ENCODE peak calls at places on chromosomes 4 and X, in four cellular contexts. E is ovary; Z is coronary artery; R is CD8-positive, alpha-beta memory T cell. D is an unnamed sample.

GRCh38 chrX:108088511-108088910 is 2.8 kb downstream of the PSMD10 start:
- DNase-seq in E (no peak), Z (no peak), R (no peak), D (no peak)

GRCh38 chr4:147596976-147597375 is 20.2 kb upstream of the TMEM184C start:
- DNase-seq in E (no peak), Z (no peak), R (no peak), D (peak)

GRCh38 chr4:15147709-15148651 is 145.7 kb downstream of the CPEB2 start:
- DNase-seq in E (no peak), Z (no peak), R (no peak), D (no peak)

GRCh38 chrX:72394518-72395163 is 88.9 kb upstream of the CITED1 start:
- DNase-seq in E (no peak), Z (peak), R (no peak), D (no peak)

GRCh38 chrX:77899081-77899828 is at the start of gene COX7B:
- DNase-seq in E (peak), Z (no peak), R (peak), D (peak)

GRCh38 chr4:168139336-168139735 is 47.0 kb downstream of the ANXA10 start:
- DNase-seq in E (no peak), Z (no peak), R (no peak), D (no peak)

GRCh38 chrX:64536740-64537139 is 141.5 kb upstream of the MTMR8 start:
- DNase-seq in E (no peak), Z (no peak), R (no peak), D (no peak)

GRCh38 chr4:185506422-185506821 is 28.9 kb downstream of the PDLIM3 start:
- DNase-seq in E (no peak), Z (no peak), R (no peak), D (no peak)

GRCh38 chrX:151870603-151871002 is 42.1 kb upstream of the MAGEA4 start:
- DNase-seq in E (no peak), Z (no peak), R (no peak), D (no peak)

GRCh38 chr4:67593741-67594175 is 35.2 kb downstream of the STAP1 start:
- DNase-seq in E (no peak), Z (no peak), R (no peak), D (no peak)

GRCh38 chr4:187547281-187547680 is 448.3 kb upstream of the ZFP42 start:
- DNase-seq in E (no peak), Z (no peak), R (no peak), D (no peak)

GRCh38 chrX:298993-299392 is 17.8 kb downstream of the PLCXD1 start:
- DNase-seq in E (no peak), Z (no peak), R (no peak), D (peak)

GRCh38 chrX:77918568-77918967 is 8.1 kb downstream of the ATP7A start:
- DNase-seq in E (no peak), Z (no peak), R (no peak), D (no peak)

GRCh38 chr4:185165605-185166063 is 22.6 kb downstream of the SLC25A4 start:
- DNase-seq in E (no peak), Z (no peak), R (peak), D (no peak)

GRCh38 chr4:126957555-126958440 is 675.0 kb upstream of the INTU start:
- DNase-seq in E (no peak), Z (no peak), R (no peak), D (no peak)

GRCh38 chr4:141912831-141913230 is 276.4 kb downstream of the IL15 start:
- DNase-seq in E (no peak), Z (no peak), R (no peak), D (no peak)

GRCh38 chr4:31146366-31146765 is 426.2 kb downstream of the PCDH7 start:
- DNase-seq in E (no peak), Z (no peak), R (no peak), D (no peak)

GRCh38 chrX:43702660-43703059 is 46.6 kb downstream of the MAOA start:
- DNase-seq in E (no peak), Z (no peak), R (no peak), D (no peak)

GRCh38 chr4:173821031-173821430 is 291.0 kb upstream of the HAND2 start:
- DNase-seq in E (no peak), Z (no peak), R (no peak), D (no peak)

GRCh38 chr4:15729910-15730533 is 27.2 kb downstream of the BST1 start:
- DNase-seq in E (no peak), Z (no peak), R (peak), D (no peak)

GRCh38 chr4:124321370-124321769 is 391.2 kb downstream of the ANKRD50 start:
- DNase-seq in E (no peak), Z (no peak), R (no peak), D (no peak)

GRCh38 chr4:3352505-3352904 is 59.7 kb downstream of the RGS12 start:
- DNase-seq in E (no peak), Z (peak), R (no peak), D (no peak)

GRCh38 chrX:1322393-1322792 is 14.2 kb upstream of the IL3RA start:
- DNase-seq in E (no peak), Z (no peak), R (no peak), D (no peak)

GRCh38 chr4:5791654-5792053 is 80.7 kb downstream of the EVC start:
- DNase-seq in E (no peak), Z (no peak), R (no peak), D (no peak)

GRCh38 chrX:153599192-153600031 is 473 bp upstream of the CCNQ start:
- DNase-seq in E (peak), Z (peak), R (peak), D (peak)

GRCh38 chr4:41146196-41146595 is 68.1 kb downstream of the APBB2 start:
- DNase-seq in E (no peak), Z (no peak), R (no peak), D (no peak)

GRCh38 chrX:6151971-6152370 is 76.7 kb downstream of the NLGN4X start:
- DNase-seq in E (no peak), Z (no peak), R (no peak), D (no peak)

GRCh38 chrX:17027931-17028330 is 81.5 kb downstream of the REPS2 start:
- DNase-seq in E (no peak), Z (no peak), R (no peak), D (no peak)

GRCh38 chr4:151284534-151285245 is 7.7 kb downstream of the PRSS48 start:
- DNase-seq in E (no peak), Z (no peak), R (no peak), D (no peak)

GRCh38 chrX:133495464-133496391 is 80.4 kb upstream of the GPC4 start:
- DNase-seq in E (peak), Z (peak), R (no peak), D (no peak)

GRCh38 chrX:54492340-54492739 is 3.7 kb downstream of the FGD1 start:
- DNase-seq in E (peak), Z (no peak), R (no peak), D (no peak)
- H3K4me3 ChIP-seq in E (no peak), Z (peak), R (no peak), D (no peak)

GRCh38 chr4:153028535-153028934 is 92.4 kb downstream of the FHDC1 start:
- DNase-seq in E (no peak), Z (no peak), R (no peak), D (no peak)
- H3K4me3 ChIP-seq in E (no peak), Z (no peak), R (no peak), D (no peak)

GRCh38 chr4:54065282-54066087 is 1.1 kb upstream of the CHIC2 start:
- DNase-seq in E (no peak), Z (no peak), R (no peak), D (no peak)
- H3K4me3 ChIP-seq in E (peak), Z (peak), R (peak), D (peak)

GRCh38 chr4:145081756-145082155 is 16.2 kb downstream of the ANAPC10 start:
- DNase-seq in E (no peak), Z (no peak), R (no peak), D (no peak)

GRCh38 chr4:145075742-145076472 is 22.1 kb downstream of the ANAPC10 start:
- DNase-seq in E (no peak), Z (no peak), R (no peak), D (no peak)

GRCh38 chr4:145071560-145071959 is 26.4 kb downstream of the ANAPC10 start:
- DNase-seq in E (no peak), Z (no peak), R (no peak), D (no peak)

GRCh38 chr4:145076473-145076855 is 21.5 kb downstream of the ANAPC10 start:
- DNase-seq in E (no peak), Z (no peak), R (no peak), D (no peak)
- H3K4me3 ChIP-seq in E (no peak), Z (no peak), R (no peak), D (no peak)

DNA sequence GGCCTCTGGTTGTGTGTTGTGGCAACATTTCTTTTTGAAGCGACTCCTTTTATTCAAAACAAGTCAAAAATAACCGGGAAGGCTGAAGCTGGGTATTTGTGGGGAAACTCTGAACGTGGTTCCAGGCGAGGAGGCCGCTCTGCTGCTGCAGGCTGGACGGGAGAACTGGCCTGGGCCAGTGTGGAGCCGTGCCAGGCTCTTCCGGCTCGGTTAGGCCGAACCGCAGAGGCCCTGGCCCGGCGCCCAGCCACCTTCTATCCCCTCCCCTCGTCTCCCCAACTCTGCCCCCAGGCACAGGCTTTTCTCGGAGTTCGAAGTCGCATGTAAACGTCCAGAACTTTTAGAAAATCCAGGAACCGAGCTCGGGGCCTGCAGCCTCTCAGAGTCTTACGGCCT is 2.4 kb upstream of the BCOR start:
- DNase-seq in E (no peak), Z (no peak), R (no peak), D (no peak)
- H3K4me3 ChIP-seq in E (no peak), Z (no peak), R (no peak), D (no peak)

GRCh38 chr4:137543650-137544049 is 11.4 kb upstream of the PCDH18 start:
- DNase-seq in E (no peak), Z (no peak), R (no peak), D (no peak)
- H3K4me3 ChIP-seq in E (no peak), Z (no peak), R (no peak), D (no peak)

GRCh38 chr4:1232661-1233621 is 16.0 kb downstream of the CTBP1 start:
- DNase-seq in E (no peak), Z (no peak), R (no peak), D (no peak)
- H3K4me3 ChIP-seq in E (no peak), Z (no peak), R (no peak), D (no peak)

DNA sequence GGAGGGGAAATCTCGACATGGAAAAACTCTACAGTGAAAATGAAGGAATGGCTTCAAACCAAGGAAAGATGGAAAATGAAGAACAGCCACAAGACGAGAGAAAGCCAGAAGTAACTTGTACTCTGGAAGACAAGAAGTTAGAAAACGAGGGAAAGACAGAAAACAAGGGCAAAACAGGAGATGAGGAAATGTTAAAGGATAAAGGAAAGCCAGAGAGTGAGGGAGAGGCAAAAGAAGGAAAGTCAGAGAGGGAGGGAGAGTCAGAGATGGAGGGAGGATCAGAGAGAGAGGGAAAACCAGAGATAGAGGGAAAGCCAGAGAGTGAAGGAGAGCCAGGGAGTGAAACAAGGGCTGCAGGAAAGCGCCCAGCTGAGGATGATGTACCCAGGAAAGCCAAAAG is 1.3 kb downstream of the TCEAL4 start:
- DNase-seq in E (no peak), Z (no peak), R (no peak), D (no peak)
- H3K4me3 ChIP-seq in E (peak), Z (peak), R (no peak), D (peak)

GRCh38 chrX:119734897-119735339 is 23.5 kb upstream of the SOWAHD start:
- DNase-seq in E (no peak), Z (no peak), R (no peak), D (no peak)
- H3K4me3 ChIP-seq in E (no peak), Z (no peak), R (no peak), D (no peak)

DNA sequence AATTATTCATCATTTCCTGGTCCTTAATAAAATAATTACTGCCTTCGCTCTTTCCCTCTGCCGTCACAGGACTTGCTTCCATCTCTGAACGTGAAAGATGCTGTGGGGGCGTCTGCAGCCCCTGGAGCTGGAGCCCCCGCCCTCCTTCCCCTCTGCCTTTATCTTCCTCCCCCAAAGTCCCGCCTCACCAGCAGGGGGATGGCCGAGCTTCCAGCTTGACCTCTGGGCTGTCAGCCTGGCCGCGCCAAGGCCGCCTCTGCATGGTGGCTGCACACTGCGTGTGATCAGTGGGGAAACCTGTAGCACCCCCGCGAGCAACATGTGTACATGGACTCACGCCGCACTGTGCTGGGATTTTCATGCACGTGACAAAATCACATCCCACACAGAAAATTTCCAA is 26.4 kb upstream of the PSAPL1 start:
- DNase-seq in E (no peak), Z (no peak), R (no peak), D (no peak)
- H3K4me3 ChIP-seq in E (no peak), Z (no peak), R (no peak), D (no peak)